ENCODE peak calls at places on chromosomes 11 and 22, in nine cellular contexts. I is AG09319, W is Calu3, V is cardiac muscle cell, L is T-helper 1 cell, M is nephron progenitor cell, O is GM12891, H is T-helper 9 cell, N is HCEC 1CT. T is an unnamed sample.

GRCh38 chr11:90874281-90874680 is 651.4 kb upstream of the CHORDC1 start:
- DNase-seq in L (no peak), I (no peak), O (no peak), N (no peak), H (no peak), V (no peak), W (no peak), M (no peak), T (no peak)

GRCh38 chr11:18527512-18527911 is 770 bp upstream of the TSG101 start:
- DNase-seq in N (peak), M (no peak), H (no peak), I (peak), W (no peak), O (no peak), L (peak), V (peak), T (peak)

GRCh38 chr11:117456027-117456720 is 128.5 kb downstream of the CEP164 start:
- DNase-seq in M (no peak), O (no peak), I (no peak), N (no peak), V (no peak), W (no peak), H (no peak), L (peak), T (no peak)

GRCh38 chr11:110490886-110491285 is 61.1 kb downstream of the FDX1 start:
- DNase-seq in O (no peak), V (peak), M (no peak), L (no peak), H (no peak), W (no peak), I (no peak), N (peak), T (peak)

GRCh38 chr11:33942954-33943353 is 51.1 kb upstream of the LMO2 start:
- DNase-seq in V (peak), M (no peak), N (peak), I (peak), L (no peak), W (no peak), O (no peak), H (no peak), T (peak)

GRCh38 chr11:69159153-69159850 is 3.6 kb downstream of the SMIM38 start:
- DNase-seq in I (no peak), H (no peak), N (no peak), V (no peak), O (no peak), W (no peak), M (no peak), L (no peak), T (no peak)

GRCh38 chr11:19455731-19456130 is 215.0 kb upstream of the E2F8 start:
- DNase-seq in V (peak), O (no peak), I (no peak), M (no peak), H (no peak), W (no peak), N (no peak), L (no peak), T (no peak)

GRCh38 chr22:39745789-39746188 is 147.8 kb downstream of the ENTHD1 start:
- DNase-seq in N (no peak), H (no peak), M (no peak), W (no peak), I (no peak), O (no peak), V (no peak), L (peak), T (no peak)

GRCh38 chr11:128819198-128819597 is 47.9 kb downstream of the KCNJ1 start:
- DNase-seq in L (no peak), H (no peak), I (no peak), W (no peak), N (no peak), V (no peak), O (no peak), M (no peak), T (no peak)

GRCh38 chr11:13347901-13348300 is 70.3 kb downstream of the BMAL1 start:
- DNase-seq in O (no peak), W (no peak), M (no peak), V (no peak), N (no peak), L (no peak), H (no peak), I (no peak), T (no peak)

GRCh38 chr11:64123102-64123434 is 42.8 kb downstream of the MACROD1 start:
- DNase-seq in W (no peak), V (no peak), N (no peak), M (no peak), I (no peak), L (no peak), H (no peak), O (no peak), T (no peak)

GRCh38 chr22:22692707-22693530 is 48.5 kb downstream of the GGTLC2 start:
- DNase-seq in O (peak), M (peak), W (peak), H (peak), N (peak), L (no peak), I (no peak), V (peak), T (peak)